ENCODE peak calls at places on chromosomes 5 and 9, in ten cellular contexts. X is mesothelial cell of epicardium; C is natural killer cell; K is GM12891; B is lower lobe of right lung; D is cardiac fibroblast; Z is A549; O is activated T-cell treated with anti-CD3 and anti-CD28 coated beads, Interleukin-2, amount 50 U/mL, for 72 hours; H is EH; M is activated CD8-positive, alpha-beta memory T cell treated with anti-CD3 and anti-CD28 coated beads for 4 hours. L is an unnamed sample.

GRCh38 chr9:6239048-6239461 is 23.4 kb downstream of the IL33 start:
- DNase-seq in X (no peak), C (no peak), K (no peak), B (no peak), D (peak), Z (no peak), O (no peak), H (peak), M (no peak), L (no peak)

GRCh38 chr5:102421647-102422046 is 77.2 kb downstream of the SLCO6A1 start:
- DNase-seq in X (no peak), C (no peak), K (no peak), B (no peak), D (no peak), Z (peak), O (no peak), H (no peak), M (no peak), L (no peak)

GRCh38 chr9:137793196-137793841 is 84.3 kb upstream of the CACNA1B start:
- DNase-seq in X (no peak), C (no peak), K (no peak), B (no peak), D (no peak), Z (no peak), O (no peak), H (no peak), M (no peak), L (peak)

GRCh38 chr5:132425009-132425937 is 55.8 kb downstream of the SLC22A5 start:
- DNase-seq in X (no peak), C (peak), K (peak), B (no peak), D (peak), Z (no peak), O (peak), H (peak), M (peak), L (peak)

GRCh38 chr5:65137631-65138030 is 344.1 kb downstream of the ADAMTS6 start:
- DNase-seq in X (no peak), C (no peak), K (no peak), B (no peak), D (peak), Z (peak), O (no peak), H (no peak), M (no peak), L (peak)

GRCh38 chr5:148984333-148984732 is 78.5 kb downstream of the SH3TC2 start:
- DNase-seq in X (no peak), C (no peak), K (no peak), B (no peak), D (peak), Z (peak), O (no peak), H (peak), M (no peak), L (no peak)

GRCh38 chr5:50694027-50694590 is 27.7 kb downstream of the PARP8 start:
- DNase-seq in X (no peak), C (no peak), K (no peak), B (no peak), D (peak), Z (no peak), O (no peak), H (no peak), M (no peak), L (no peak)

GRCh38 chr5:34655354-34655991 is 655 bp upstream of the RAI14 start:
- DNase-seq in X (no peak), C (no peak), K (peak), B (no peak), D (peak), Z (peak), O (peak), H (peak), M (no peak), L (peak)

GRCh38 chr5:132429451-132430440 is 60.2 kb downstream of the SLC22A5 start:
- DNase-seq in X (no peak), C (no peak), K (no peak), B (no peak), D (no peak), Z (no peak), O (no peak), H (no peak), M (no peak), L (no peak)

GRCh38 chr9:137700911-137701310 is 82.1 kb downstream of the EHMT1 start:
- DNase-seq in X (no peak), C (no peak), K (no peak), B (no peak), D (no peak), Z (no peak), O (no peak), H (no peak), M (no peak), L (no peak)

GRCh38 chr9:123073991-123074422 is 40.5 kb downstream of the GPR21 start:
- DNase-seq in X (no peak), C (no peak), K (no peak), B (no peak), D (peak), Z (no peak), O (no peak), H (peak), M (no peak), L (no peak)